ENCODE peak calls at places on chromosomes 2 and 18, in five cellular contexts. One of them, this sample, is unnamed.

GRCh38 chr18:26656944-26657536 is 108.7 kb upstream of the KCTD1 start:
- DNase-seq in T-helper 2 cell: no peak
- DNase-seq in GM10248: peak
- DNase-seq in dermis microvascular lymphatic vessel endothelial cell: peak
- DNase-seq in right cardiac atrium: peak
- DNase-seq in this sample: no peak

GRCh38 chr2:119809329-119810038 is 49.8 kb downstream of the PTPN4 start:
- DNase-seq in T-helper 2 cell: no peak
- DNase-seq in GM10248: no peak
- DNase-seq in dermis microvascular lymphatic vessel endothelial cell: peak
- DNase-seq in right cardiac atrium: no peak
- DNase-seq in this sample: no peak

GRCh38 chr2:10514743-10515142 is 66.6 kb upstream of the ODC1 start:
- DNase-seq in T-helper 2 cell: no peak
- DNase-seq in GM10248: no peak
- DNase-seq in dermis microvascular lymphatic vessel endothelial cell: no peak
- DNase-seq in right cardiac atrium: peak
- DNase-seq in this sample: no peak

GRCh38 chr18:70523035-70523797 is 234.4 kb downstream of the SOCS6 start:
- DNase-seq in T-helper 2 cell: no peak
- DNase-seq in GM10248: no peak
- DNase-seq in dermis microvascular lymphatic vessel endothelial cell: no peak
- DNase-seq in right cardiac atrium: no peak
- DNase-seq in this sample: no peak

GRCh38 chr2:238098854-238099708 is 1.1 kb upstream of the ESPNL start:
- DNase-seq in T-helper 2 cell: no peak
- DNase-seq in GM10248: no peak
- DNase-seq in dermis microvascular lymphatic vessel endothelial cell: no peak
- DNase-seq in right cardiac atrium: peak
- DNase-seq in this sample: no peak

GRCh38 chr2:44642123-44642857 is 280.5 kb downstream of the CAMKMT start:
- DNase-seq in T-helper 2 cell: no peak
- DNase-seq in GM10248: no peak
- DNase-seq in dermis microvascular lymphatic vessel endothelial cell: no peak
- DNase-seq in right cardiac atrium: no peak
- DNase-seq in this sample: no peak

GRCh38 chr2:238945433-238946150 is 97.7 kb downstream of the TWIST2 start:
- DNase-seq in T-helper 2 cell: no peak
- DNase-seq in GM10248: no peak
- DNase-seq in dermis microvascular lymphatic vessel endothelial cell: no peak
- DNase-seq in right cardiac atrium: peak
- DNase-seq in this sample: no peak

GRCh38 chr18:30999186-30999585 is 43.4 kb downstream of the DSC3 start:
- DNase-seq in T-helper 2 cell: no peak
- DNase-seq in GM10248: no peak
- DNase-seq in dermis microvascular lymphatic vessel endothelial cell: peak
- DNase-seq in right cardiac atrium: no peak
- DNase-seq in this sample: no peak

GRCh38 chr2:16361261-16361990 is 304.2 kb downstream of the CYRIA start:
- DNase-seq in T-helper 2 cell: no peak
- DNase-seq in GM10248: no peak
- DNase-seq in dermis microvascular lymphatic vessel endothelial cell: no peak
- DNase-seq in right cardiac atrium: no peak
- DNase-seq in this sample: no peak

GRCh38 chr2:260507-261161 is 3.2 kb downstream of the SH3YL1 start:
- DNase-seq in T-helper 2 cell: no peak
- DNase-seq in GM10248: no peak
- DNase-seq in dermis microvascular lymphatic vessel endothelial cell: no peak
- DNase-seq in right cardiac atrium: no peak
- DNase-seq in this sample: no peak

GRCh38 chr2:38045811-38046210 is 30.1 kb downstream of the CYP1B1 start:
- DNase-seq in T-helper 2 cell: no peak
- DNase-seq in GM10248: no peak
- DNase-seq in dermis microvascular lymphatic vessel endothelial cell: no peak
- DNase-seq in right cardiac atrium: no peak
- DNase-seq in this sample: no peak

GRCh38 chr2:113212245-113213060 is 38.7 kb downstream of the PSD4 start:
- DNase-seq in T-helper 2 cell: no peak
- DNase-seq in GM10248: no peak
- DNase-seq in dermis microvascular lymphatic vessel endothelial cell: no peak
- DNase-seq in right cardiac atrium: peak
- DNase-seq in this sample: no peak

GRCh38 chr2:232611559-232612218 is 21.7 kb upstream of the EFHD1 start:
- DNase-seq in T-helper 2 cell: peak
- DNase-seq in GM10248: peak
- DNase-seq in dermis microvascular lymphatic vessel endothelial cell: no peak
- DNase-seq in right cardiac atrium: peak
- DNase-seq in this sample: peak

GRCh38 chr2:133531382-133531781 is 36.9 kb downstream of the NCKAP5 start:
- DNase-seq in T-helper 2 cell: no peak
- DNase-seq in GM10248: no peak
- DNase-seq in dermis microvascular lymphatic vessel endothelial cell: no peak
- DNase-seq in right cardiac atrium: no peak
- DNase-seq in this sample: no peak

GRCh38 chr2:188404341-188405004 is 112.8 kb downstream of the GULP1 start:
- DNase-seq in T-helper 2 cell: no peak
- DNase-seq in GM10248: no peak
- DNase-seq in dermis microvascular lymphatic vessel endothelial cell: no peak
- DNase-seq in right cardiac atrium: no peak
- DNase-seq in this sample: no peak

GRCh38 chr2:166516712-166517303 is 22.8 kb upstream of the SCN7A start:
- DNase-seq in T-helper 2 cell: no peak
- DNase-seq in GM10248: no peak
- DNase-seq in dermis microvascular lymphatic vessel endothelial cell: peak
- DNase-seq in right cardiac atrium: no peak
- DNase-seq in this sample: no peak

GRCh38 chr18:6001867-6002266 is 106.5 kb upstream of the TMEM200C start:
- DNase-seq in T-helper 2 cell: no peak
- DNase-seq in GM10248: no peak
- DNase-seq in dermis microvascular lymphatic vessel endothelial cell: no peak
- DNase-seq in right cardiac atrium: no peak
- DNase-seq in this sample: no peak

GRCh38 chr2:27730249-27730648 is 41.3 kb upstream of the MRPL33 start:
- DNase-seq in T-helper 2 cell: no peak
- DNase-seq in GM10248: no peak
- DNase-seq in dermis microvascular lymphatic vessel endothelial cell: no peak
- DNase-seq in right cardiac atrium: no peak
- DNase-seq in this sample: no peak

GRCh38 chr2:239244625-239245024 is 156.2 kb downstream of the HDAC4 start:
- DNase-seq in T-helper 2 cell: no peak
- DNase-seq in GM10248: no peak
- DNase-seq in dermis microvascular lymphatic vessel endothelial cell: no peak
- DNase-seq in right cardiac atrium: no peak
- DNase-seq in this sample: no peak

GRCh38 chr18:11259421-11259820 is 110.1 kb upstream of the PIEZO2 start:
- DNase-seq in T-helper 2 cell: no peak
- DNase-seq in GM10248: no peak
- DNase-seq in dermis microvascular lymphatic vessel endothelial cell: peak
- DNase-seq in right cardiac atrium: peak
- DNase-seq in this sample: no peak

GRCh38 chr2:70728128-70728527 is 39.9 kb downstream of the ADD2 start:
- DNase-seq in T-helper 2 cell: no peak
- DNase-seq in GM10248: no peak
- DNase-seq in dermis microvascular lymphatic vessel endothelial cell: no peak
- DNase-seq in right cardiac atrium: no peak
- DNase-seq in this sample: no peak

GRCh38 chr2:62660582-62661262 is 44.8 kb upstream of the EHBP1 start:
- DNase-seq in T-helper 2 cell: no peak
- DNase-seq in GM10248: no peak
- DNase-seq in dermis microvascular lymphatic vessel endothelial cell: no peak
- DNase-seq in right cardiac atrium: no peak
- DNase-seq in this sample: no peak

GRCh38 chr2:235521844-235522243 is 28.0 kb downstream of the AGAP1 start:
- DNase-seq in T-helper 2 cell: no peak
- DNase-seq in GM10248: no peak
- DNase-seq in dermis microvascular lymphatic vessel endothelial cell: no peak
- DNase-seq in right cardiac atrium: no peak
- DNase-seq in this sample: no peak

GRCh38 chr2:174752403-174753037 is 11.8 kb downstream of the CHRNA1 start:
- DNase-seq in T-helper 2 cell: peak
- DNase-seq in GM10248: peak
- DNase-seq in dermis microvascular lymphatic vessel endothelial cell: no peak
- DNase-seq in right cardiac atrium: no peak
- DNase-seq in this sample: no peak

GRCh38 chr18:36960038-36960437 is 131.1 kb downstream of the KIAA1328 start:
- DNase-seq in T-helper 2 cell: no peak
- DNase-seq in GM10248: no peak
- DNase-seq in dermis microvascular lymphatic vessel endothelial cell: no peak
- DNase-seq in right cardiac atrium: no peak
- DNase-seq in this sample: no peak